ENCODE peak calls at places on chromosomes 11 and 22, in five cellular contexts. M, N, U, G and P are unnamed samples.

GRCh38 chr22:17152340-17152739 is 6.7 kb downstream of the HDHD5 start:
- DNase-seq in M (no peak), N (no peak), U (no peak), G (peak), P (no peak)

GRCh38 chr11:86245369-86246292 is 1.1 kb downstream of the EED start:
- DNase-seq in M (peak), N (peak), U (peak), G (peak), P (no peak)

GRCh38 chr11:61697764-61698163 is 17.6 kb downstream of the DAGLA start:
- DNase-seq in M (no peak), N (no peak), U (no peak), G (no peak), P (no peak)

GRCh38 chr11:16685914-16686313 is 52.5 kb upstream of the C11orf58 start:
- DNase-seq in M (no peak), N (no peak), U (no peak), G (no peak), P (no peak)

GRCh38 chr11:68939583-68940555 is 36.2 kb downstream of the IGHMBP2 start:
- DNase-seq in M (no peak), N (no peak), U (no peak), G (no peak), P (no peak)

GRCh38 chr11:27660171-27660570 is 40.1 kb downstream of the BDNF start:
- DNase-seq in M (no peak), N (no peak), U (no peak), G (no peak), P (no peak)

GRCh38 chr22:32018056-32018455 is 25.0 kb upstream of the SLC5A1 start:
- DNase-seq in M (no peak), N (no peak), U (no peak), G (peak), P (no peak)

GRCh38 chr11:1873048-1873812 is 18.5 kb downstream of the PRR33 start:
- DNase-seq in M (no peak), N (no peak), U (no peak), G (peak), P (no peak)

GRCh38 chr11:126391286-126391954 is 35.9 kb downstream of the ST3GAL4 start:
- DNase-seq in M (no peak), N (no peak), U (no peak), G (no peak), P (no peak)

GRCh38 chr11:101944896-101945295 is 28.6 kb upstream of the ANGPTL5 start:
- DNase-seq in M (no peak), N (no peak), U (no peak), G (no peak), P (no peak)

GRCh38 chr11:69524991-69525411 is 43.5 kb downstream of the LINC01488 start:
- DNase-seq in M (no peak), N (no peak), U (no peak), G (no peak), P (peak)

GRCh38 chr22:19175026-19175601 is 3.4 kb downstream of the SLC25A1 start:
- DNase-seq in M (no peak), N (no peak), U (no peak), G (no peak), P (no peak)

GRCh38 chr11:9025101-9025850 is 21.5 kb upstream of the NRIP3 start:
- DNase-seq in M (no peak), N (no peak), U (no peak), G (no peak), P (no peak)

GRCh38 chr11:79377399-79377798 is 63.4 kb downstream of the TENM4 start:
- DNase-seq in M (no peak), N (no peak), U (no peak), G (no peak), P (no peak)

GRCh38 chr11:75291741-75292140 is 51.2 kb downstream of the TPBGL start:
- DNase-seq in M (no peak), N (no peak), U (no peak), G (no peak), P (no peak)

GRCh38 chr11:35030716-35031213 is 108.2 kb upstream of the CD44 start:
- DNase-seq in M (peak), N (no peak), U (peak), G (peak), P (peak)

GRCh38 chr11:80083561-80083960 is 642.7 kb upstream of the TENM4 start:
- DNase-seq in M (peak), N (no peak), U (no peak), G (peak), P (no peak)

GRCh38 chr11:94926698-94927237 is 46.6 kb downstream of the CWC15 start:
- DNase-seq in M (peak), N (no peak), U (no peak), G (peak), P (peak)

GRCh38 chr11:76602431-76602861 is 68.1 kb downstream of the LRRC32 start:
- DNase-seq in M (no peak), N (no peak), U (no peak), G (no peak), P (peak)

GRCh38 chr11:93330446-93330984 is at the start of gene DEUP1:
- DNase-seq in M (peak), N (peak), U (peak), G (no peak), P (peak)

GRCh38 chr22:22605074-22605404 is 39.4 kb upstream of the GGTLC2 start:
- DNase-seq in M (no peak), N (no peak), U (peak), G (no peak), P (no peak)